ENCODE peak calls at places on chromosomes 5 and 9, in six cellular contexts. O is sigmoid colon, K is tibial nerve, R is prostate gland, C is stomach, N is suprapubic skin. D is an unnamed sample.

GRCh38 chr5:87127426-87127825 is 140.3 kb upstream of the RASA1 start:
- DNase-seq in O (no peak), K (no peak), R (no peak), C (no peak), N (no peak), D (no peak)

GRCh38 chr9:115395511-115396021 is 277.6 kb upstream of the TNC start:
- DNase-seq in O (no peak), K (no peak), R (no peak), C (no peak), N (no peak), D (no peak)

GRCh38 chr9:126804198-126804695 is 593 bp upstream of the ZBTB43 start:
- DNase-seq in O (peak; percentile 32), K (no peak), R (no peak), C (no peak), N (no peak), D (no peak)

GRCh38 chr5:172939561-172939960 is 19.7 kb upstream of the RPL26L1 start:
- DNase-seq in O (no peak), K (no peak), R (no peak), C (no peak), N (no peak), D (no peak)

GRCh38 chr9:20270176-20270575 is 352.1 kb downstream of the MLLT3 start:
- DNase-seq in O (no peak), K (no peak), R (no peak), C (no peak), N (no peak), D (no peak)

GRCh38 chr9:4662989-4663792 is 1.1 kb downstream of the PLPP6 start:
- DNase-seq in O (no peak), K (no peak), R (no peak), C (no peak), N (no peak), D (no peak)

GRCh38 chr5:82873452-82873851 is 203.7 kb downstream of the TMEM167A start:
- DNase-seq in O (no peak), K (no peak), R (no peak), C (no peak), N (no peak), D (no peak)

GRCh38 chr5:148186248-148187003 is 16.4 kb upstream of the SPINK6 start:
- DNase-seq in O (no peak), K (no peak), R (no peak), C (no peak), N (no peak), D (no peak)

GRCh38 chr9:88197781-88198345 is 59.6 kb upstream of the SPATA31C2 start:
- DNase-seq in O (no peak), K (no peak), R (no peak), C (no peak), N (no peak), D (no peak)

GRCh38 chr9:135139366-135139965 is 52.0 kb downstream of the OLFM1 start:
- DNase-seq in O (no peak), K (no peak), R (no peak), C (no peak), N (no peak), D (no peak)

GRCh38 chr5:123423278-123424149 is at the start of gene CEP120:
- DNase-seq in O (peak; percentile 99), K (peak; percentile 96), R (peak; percentile 99), C (peak; percentile 100), N (peak; percentile 97), D (peak; percentile 99)

GRCh38 chr5:154767537-154767936 is 12.4 kb downstream of the LARP1 start:
- DNase-seq in O (no peak), K (no peak), R (no peak), C (no peak), N (no peak), D (no peak)

GRCh38 chr9:88759374-88759773 is 224.4 kb downstream of the NXNL2 start:
- DNase-seq in O (no peak), K (no peak), R (no peak), C (no peak), N (no peak), D (no peak)

GRCh38 chr9:29669613-29670012 is 2096.3 kb upstream of the C9orf72 start:
- DNase-seq in O (no peak), K (no peak), R (no peak), C (no peak), N (no peak), D (no peak)

GRCh38 chr5:163766936-163767670 is 261.7 kb downstream of the MAT2B start:
- DNase-seq in O (no peak), K (no peak), R (no peak), C (no peak), N (no peak), D (no peak)

GRCh38 chr9:96256800-96257199 is 45.2 kb downstream of the HSD17B3 start:
- DNase-seq in O (no peak), K (no peak), R (no peak), C (no peak), N (no peak), D (no peak)

GRCh38 chr5:33488558-33489355 is 48.0 kb downstream of the TARS1 start:
- DNase-seq in O (no peak), K (no peak), R (no peak), C (no peak), N (no peak), D (no peak)

GRCh38 chr9:136338511-136338910 is 11.2 kb downstream of the GPSM1 start:
- DNase-seq in O (no peak), K (no peak), R (no peak), C (no peak), N (no peak), D (no peak)

GRCh38 chr9:15357050-15357653 is 50.1 kb upstream of the TTC39B start:
- DNase-seq in O (no peak), K (no peak), R (no peak), C (peak; percentile 28), N (no peak), D (peak; percentile 5)

GRCh38 chr9:112051812-112052211 is 123.3 kb downstream of the SUSD1 start:
- DNase-seq in O (no peak), K (no peak), R (no peak), C (no peak), N (no peak), D (no peak)

GRCh38 chr9:136587145-136587943 is 41.5 kb upstream of the NOTCH1 start:
- DNase-seq in O (peak; percentile 86), K (peak; percentile 56), R (no peak), C (peak; percentile 31), N (no peak), D (no peak)

GRCh38 chr5:158492850-158493249 is 606.9 kb downstream of the EBF1 start:
- DNase-seq in O (no peak), K (no peak), R (no peak), C (no peak), N (no peak), D (no peak)

GRCh38 chr9:37197158-37198033 is 77.0 kb downstream of the ZCCHC7 start:
- DNase-seq in O (no peak), K (no peak), R (no peak), C (no peak), N (no peak), D (peak; percentile 92)
- TF ChIP-seq POLR2A in O (no peak), K (no peak), R (no peak), C (no peak), N (no peak), D (no peak)

GRCh38 chr5:126777974-126778674 is 1.2 kb downstream of the LMNB1 start:
- DNase-seq in O (peak; percentile 92), K (peak; percentile 61), R (peak; percentile 67), C (peak; percentile 82), N (peak; percentile 92), D (peak; percentile 97)
- TF ChIP-seq POLR2A in O (no peak), K (peak; percentile 19), R (peak; percentile 56), C (no peak), N (no peak), D (peak; percentile 92)

DNA sequence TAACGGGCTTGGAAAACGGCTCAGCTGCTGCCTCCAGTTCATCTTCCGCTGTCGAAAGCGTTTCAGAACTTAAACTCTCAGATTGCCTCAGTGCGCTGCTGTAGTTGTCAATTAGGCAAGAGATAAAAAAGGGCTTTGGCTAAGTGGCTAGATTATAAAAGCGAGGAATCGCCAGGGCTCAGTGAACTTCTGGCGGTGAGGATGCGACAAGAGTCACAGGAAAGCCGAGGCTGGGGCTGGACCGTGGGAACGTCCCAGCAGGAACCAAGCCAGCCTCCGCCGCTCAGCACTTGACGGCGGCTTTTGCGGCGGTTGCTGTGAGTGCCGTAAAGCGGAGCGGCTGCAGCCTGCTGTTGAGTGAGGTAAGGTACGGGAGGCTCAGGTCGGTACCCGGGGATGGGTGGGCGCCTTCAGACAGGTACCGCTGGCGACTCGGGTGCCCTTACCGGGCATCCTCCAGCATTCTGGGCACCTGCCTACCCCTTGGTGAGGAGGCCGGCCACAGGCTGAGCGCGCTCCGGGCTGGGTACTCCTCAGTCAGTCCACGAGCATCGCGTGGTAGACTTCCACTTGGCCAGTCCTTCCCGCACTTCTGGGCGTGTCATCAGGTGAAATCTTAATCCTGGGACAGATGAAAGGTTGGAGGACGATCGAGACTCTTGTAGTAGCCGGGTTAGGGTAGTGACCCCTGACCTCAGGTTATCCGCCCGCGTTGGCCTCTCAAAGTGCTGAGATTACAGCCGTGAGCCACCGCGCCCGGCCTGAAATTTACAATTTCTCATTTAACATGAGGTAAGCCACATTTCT is at the start of gene FKTN:
- DNase-seq in O (peak; percentile 92), K (peak; percentile 73), R (peak; percentile 81), C (peak; percentile 90), N (peak; percentile 90), D (peak; percentile 88)
- TF ChIP-seq POLR2A in O (no peak), K (no peak), R (no peak), C (no peak), N (no peak), D (peak; percentile 64)

DNA sequence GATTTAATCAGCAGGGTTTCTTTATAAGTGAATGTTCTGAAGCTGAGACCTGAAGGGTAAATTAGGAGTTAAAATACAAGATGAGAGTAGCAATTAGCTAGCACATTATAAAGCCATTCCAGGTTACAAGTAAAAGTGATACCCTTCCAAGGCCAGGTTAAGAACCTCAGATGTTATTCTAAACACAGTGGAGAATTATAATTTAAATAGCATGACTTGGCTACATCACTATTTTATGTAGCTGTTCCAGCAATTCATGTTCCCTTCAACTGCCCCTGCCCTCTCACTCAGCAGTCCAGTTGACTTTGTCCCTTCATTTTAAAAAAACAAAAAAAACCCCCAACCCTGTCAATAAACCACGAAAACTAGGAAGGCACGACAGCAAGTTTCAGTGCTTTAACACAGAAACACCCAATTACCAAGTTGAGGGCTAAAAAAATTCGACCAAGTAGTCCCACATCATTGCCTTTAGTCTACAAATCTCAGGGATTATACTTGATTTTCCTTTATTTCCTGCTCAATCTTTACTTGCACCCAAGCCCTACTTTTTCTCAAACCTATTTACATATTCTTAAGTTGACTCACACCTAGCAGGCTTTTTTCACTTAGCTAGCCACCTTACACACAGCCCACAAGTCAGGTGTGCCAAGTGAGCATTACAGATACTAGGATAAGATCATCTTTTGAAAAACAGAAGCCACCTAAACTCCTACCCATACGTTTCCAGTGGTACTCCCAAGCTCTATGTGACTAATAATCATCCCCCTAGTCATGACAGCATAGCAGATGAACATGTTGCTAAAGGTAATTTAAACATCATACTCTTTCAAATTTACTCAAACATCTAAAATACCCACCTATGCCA is 3.4 kb downstream of the RPL37 start:
- DNase-seq in O (no peak), K (no peak), R (no peak), C (no peak), N (no peak), D (no peak)
- TF ChIP-seq POLR2A in O (no peak), K (no peak), R (no peak), C (no peak), N (no peak), D (no peak)